ENCODE peak calls at places on chromosomes 1 and 21, in six cellular contexts. Z is A549, X is caudate nucleus, D is activated T-cell treated with anti-CD3 and anti-CD28 coated beads for 1 hour, C is D341Med, L is ACHN. Y is an unnamed sample.

GRCh38 chr1:48356901-48357300 is 115.1 kb downstream of the SPATA6 start:
- DNase-seq in C (no peak), L (no peak), Z (no peak), X (no peak), D (no peak), Y (no peak)

GRCh38 chr1:216582151-216582550 is 141.1 kb downstream of the ESRRG start:
- DNase-seq in L (no peak), D (no peak), Z (no peak), C (no peak), X (no peak), Y (no peak)

GRCh38 chr21:38145104-38145503 is 111.7 kb upstream of the KCNJ15 start:
- DNase-seq in D (no peak), C (no peak), X (no peak), Z (no peak), L (no peak), Y (no peak)

GRCh38 chr1:53763461-53763860 is 24.5 kb upstream of the GLIS1 start:
- DNase-seq in D (no peak), L (no peak), Z (no peak), X (no peak), C (no peak), Y (no peak)

GRCh38 chr1:21012937-21013336 is 163.8 kb downstream of the EIF4G3 start:
- DNase-seq in C (no peak), Z (no peak), X (no peak), L (no peak), D (no peak), Y (no peak)

GRCh38 chr1:110390692-110391232 is at the start of gene SLC16A4:
- DNase-seq in L (peak; percentile 73), X (no peak), Z (peak; percentile 79), D (no peak), C (no peak), Y (no peak)

GRCh38 chr1:23916209-23917131 is 3.3 kb upstream of the CNR2 start:
- DNase-seq in C (peak; percentile 86), D (peak; percentile 32), Z (peak; percentile 81), L (peak; percentile 75), X (no peak), Y (peak; percentile 58)

GRCh38 chr1:23588749-23589505 is 29.6 kb upstream of the ID3 start:
- DNase-seq in D (no peak), Z (no peak), L (no peak), X (no peak), C (no peak), Y (no peak)

GRCh38 chr1:25099343-25099951 is 132.9 kb downstream of the SYF2 start:
- DNase-seq in X (no peak), C (no peak), D (no peak), L (no peak), Z (no peak), Y (no peak)

GRCh38 chr1:172321429-172321828 is 99.1 kb upstream of the C1orf105 start:
- DNase-seq in D (no peak), Z (peak; percentile 65), L (peak; percentile 27), C (no peak), X (no peak), Y (no peak)

GRCh38 chr1:220521755-220522154 is 6.2 kb upstream of the MARK1 start:
- DNase-seq in C (no peak), X (no peak), D (no peak), Z (no peak), L (no peak), Y (no peak)

GRCh38 chr1:106439475-106439874 is 617.0 kb upstream of the PRMT6 start:
- DNase-seq in L (peak; percentile 2), C (no peak), Z (no peak), D (no peak), X (no peak), Y (no peak)

GRCh38 chr1:102726417-102726816 is 381.9 kb downstream of the COL11A1 start:
- DNase-seq in C (no peak), L (no peak), X (no peak), Z (no peak), D (no peak), Y (no peak)

GRCh38 chr1:39926343-39926769 is 24.6 kb upstream of the MYCL start:
- DNase-seq in C (no peak), X (no peak), D (no peak), L (no peak), Z (no peak), Y (no peak)

GRCh38 chr1:222530852-222531251 is 17.1 kb downstream of the HHIPL2 start:
- DNase-seq in Z (no peak), D (no peak), C (no peak), L (no peak), X (no peak), Y (no peak)

GRCh38 chr21:18705971-18706370 is 302.4 kb upstream of the TMPRSS15 start:
- DNase-seq in C (no peak), X (no peak), L (no peak), Z (no peak), D (no peak), Y (no peak)

GRCh38 chr1:166354411-166354810 is 187.6 kb upstream of the FAM78B start:
- DNase-seq in D (no peak), X (no peak), L (no peak), Z (no peak), C (no peak), Y (no peak)

GRCh38 chr1:165114022-165114888 is 242.3 kb downstream of the LMX1A start:
- DNase-seq in X (peak; percentile 15), L (peak; percentile 76), C (peak; percentile 66), D (no peak), Z (peak; percentile 59), Y (no peak)

GRCh38 chr1:8510041-8510823 is 192.3 kb downstream of the SLC45A1 start:
- DNase-seq in Z (no peak), C (no peak), L (no peak), X (peak; percentile 26), D (peak; percentile 15), Y (no peak)

GRCh38 chr21:36504067-36505058 is 24.4 kb upstream of the CLDN14 start:
- DNase-seq in Z (peak; percentile 44), D (peak; percentile 19), L (peak; percentile 32), X (peak; percentile 3), C (no peak), Y (peak; percentile 30)

GRCh38 chr1:247906504-247907047 is 11.2 kb downstream of the OR2W3 start:
- DNase-seq in D (no peak), Z (no peak), X (no peak), C (no peak), L (peak; percentile 42), Y (no peak)

GRCh38 chr1:226632169-226632884 is 83.8 kb downstream of the STUM start:
- DNase-seq in Z (no peak), C (no peak), L (no peak), D (no peak), X (no peak), Y (no peak)

GRCh38 chr1:155324041-155324716 is 3.5 kb downstream of the RUSC1 start:
- DNase-seq in D (peak; percentile 75), L (peak; percentile 98), C (peak; percentile 98), Z (peak; percentile 97), X (peak; percentile 92), Y (peak; percentile 74)

GRCh38 chr1:53297226-53297625 is 30.6 kb downstream of the LRP8 start:
- DNase-seq in L (no peak), C (no peak), X (no peak), Z (no peak), D (no peak), Y (no peak)

GRCh38 chr1:5988596-5989285 is 3.5 kb downstream of the NPHP4 start:
- DNase-seq in C (no peak), Z (no peak), D (no peak), L (no peak), X (no peak), Y (no peak)

GRCh38 chr1:228211091-228211870 is 3.4 kb downstream of the OBSCN start:
- DNase-seq in Z (no peak), C (no peak), X (peak; percentile 86), L (no peak), D (no peak), Y (no peak)

GRCh38 chr21:21387891-21388290 is 389.7 kb downstream of the NCAM2 start:
- DNase-seq in D (no peak), Z (no peak), L (no peak), X (no peak), C (no peak), Y (no peak)

GRCh38 chr21:41682719-41683179 is 84.1 kb downstream of the RIPK4 start:
- DNase-seq in X (no peak), D (no peak), Z (no peak), L (no peak), C (no peak), Y (no peak)

GRCh38 chr1:54571326-54571725 is 23.3 kb downstream of the ACOT11 start:
- DNase-seq in Z (no peak), X (no peak), C (no peak), D (no peak), L (no peak), Y (no peak)

GRCh38 chr1:9128161-9128519 is 762 bp downstream of the GPR157 start:
- DNase-seq in L (no peak), C (no peak), Z (no peak), D (no peak), X (no peak), Y (peak; percentile 49)

GRCh38 chr1:47262787-47263413 is 30.9 kb upstream of the TAL1 start:
- DNase-seq in D (peak; percentile 7), C (peak; percentile 57), Z (peak; percentile 48), X (no peak), L (peak; percentile 64), Y (peak; percentile 18)

Y was measured in memory B cell.